ENCODE peak calls at places on chromosomes 6 and 20, in seven cellular contexts. One of them, this sample, is unnamed.
A peak's percentile ranks its signal among the peaks of the same experiment; 100 is the strongest.

GRCh38 chr6:112116215-112116614 is 28.8 kb downstream of the FAM229B start:
- DNase-seq in ovary: no peak
- DNase-seq in body of pancreas: no peak
- DNase-seq in stomach: no peak
- DNase-seq in colonic mucosa: no peak
- DNase-seq in endodermal cell: no peak
- DNase-seq in Peyer's patch: no peak
- DNase-seq in this sample: no peak

GRCh38 chr20:44159125-44159524 is 27.9 kb downstream of the JPH2 start:
- DNase-seq in Peyer's patch: no peak
- DNase-seq in ovary: no peak
- DNase-seq in body of pancreas: no peak
- DNase-seq in colonic mucosa: no peak
- DNase-seq in endodermal cell: no peak
- DNase-seq in stomach: no peak
- DNase-seq in this sample: no peak

GRCh38 chr6:57142178-57142525 is 30.0 kb upstream of the BAG2 start:
- DNase-seq in endodermal cell: no peak
- DNase-seq in Peyer's patch: no peak
- DNase-seq in body of pancreas: no peak
- DNase-seq in ovary: no peak
- DNase-seq in stomach: no peak
- DNase-seq in colonic mucosa: no peak
- DNase-seq in this sample: no peak

GRCh38 chr20:58293453-58293852 is 16.1 kb upstream of the RAB22A start:
- DNase-seq in Peyer's patch: no peak
- DNase-seq in endodermal cell: peak; percentile 72
- DNase-seq in body of pancreas: no peak
- DNase-seq in ovary: no peak
- DNase-seq in colonic mucosa: no peak
- DNase-seq in stomach: no peak
- DNase-seq in this sample: no peak

GRCh38 chr6:24274441-24275083 is 83.3 kb downstream of the DCDC2 start:
- DNase-seq in ovary: no peak
- DNase-seq in body of pancreas: no peak
- DNase-seq in colonic mucosa: no peak
- DNase-seq in stomach: no peak
- DNase-seq in endodermal cell: no peak
- DNase-seq in Peyer's patch: no peak
- DNase-seq in this sample: no peak

GRCh38 chr6:137358273-137358672 is 135.9 kb downstream of the OLIG3 start:
- DNase-seq in endodermal cell: peak; percentile 75
- DNase-seq in stomach: no peak
- DNase-seq in Peyer's patch: no peak
- DNase-seq in colonic mucosa: no peak
- DNase-seq in body of pancreas: no peak
- DNase-seq in ovary: no peak
- DNase-seq in this sample: no peak

GRCh38 chr6:137122612-137123011 is 50.8 kb downstream of the IL22RA2 start:
- DNase-seq in endodermal cell: no peak
- DNase-seq in colonic mucosa: no peak
- DNase-seq in stomach: no peak
- DNase-seq in ovary: no peak
- DNase-seq in Peyer's patch: peak; percentile 64
- DNase-seq in body of pancreas: peak; percentile 31
- DNase-seq in this sample: no peak

GRCh38 chr6:6721606-6722005 is 133.1 kb downstream of the LY86 start:
- DNase-seq in colonic mucosa: no peak
- DNase-seq in ovary: no peak
- DNase-seq in Peyer's patch: no peak
- DNase-seq in body of pancreas: peak; percentile 39
- DNase-seq in stomach: peak; percentile 36
- DNase-seq in endodermal cell: no peak
- DNase-seq in this sample: no peak

GRCh38 chr6:109237082-109237985 is 142.0 kb downstream of the CEP57L1 start:
- DNase-seq in colonic mucosa: no peak
- DNase-seq in endodermal cell: no peak
- DNase-seq in stomach: no peak
- DNase-seq in ovary: no peak
- DNase-seq in body of pancreas: no peak
- DNase-seq in Peyer's patch: no peak
- DNase-seq in this sample: no peak

GRCh38 chr20:33466303-33466646 is 22.7 kb upstream of the SNTA1 start:
- DNase-seq in stomach: no peak
- DNase-seq in colonic mucosa: no peak
- DNase-seq in Peyer's patch: no peak
- DNase-seq in ovary: no peak
- DNase-seq in body of pancreas: no peak
- DNase-seq in endodermal cell: no peak
- DNase-seq in this sample: no peak

GRCh38 chr20:62328684-62329388 is 26.0 kb downstream of the ADRM1 start:
- DNase-seq in colonic mucosa: no peak
- DNase-seq in ovary: no peak
- DNase-seq in Peyer's patch: no peak
- DNase-seq in body of pancreas: no peak
- DNase-seq in endodermal cell: no peak
- DNase-seq in stomach: no peak
- DNase-seq in this sample: no peak

GRCh38 chr6:132659082-132659481 is at the start of gene TAAR1:
- DNase-seq in body of pancreas: no peak
- DNase-seq in stomach: no peak
- DNase-seq in endodermal cell: no peak
- DNase-seq in Peyer's patch: no peak
- DNase-seq in colonic mucosa: no peak
- DNase-seq in ovary: no peak
- DNase-seq in this sample: no peak

GRCh38 chr6:125798734-125799510 is 8.2 kb downstream of the NCOA7 start:
- DNase-seq in body of pancreas: no peak
- DNase-seq in colonic mucosa: no peak
- DNase-seq in Peyer's patch: no peak
- DNase-seq in ovary: no peak
- DNase-seq in stomach: no peak
- DNase-seq in endodermal cell: no peak
- DNase-seq in this sample: no peak

GRCh38 chr6:7414811-7415210 is 25.2 kb downstream of the RIOK1 start:
- DNase-seq in colonic mucosa: no peak
- DNase-seq in endodermal cell: no peak
- DNase-seq in ovary: no peak
- DNase-seq in body of pancreas: no peak
- DNase-seq in stomach: no peak
- DNase-seq in Peyer's patch: no peak
- DNase-seq in this sample: no peak

GRCh38 chr6:83708970-83709747 is at the start of gene SNAP91:
- DNase-seq in Peyer's patch: no peak
- DNase-seq in stomach: no peak
- DNase-seq in body of pancreas: peak; percentile 27
- DNase-seq in endodermal cell: peak; percentile 93
- DNase-seq in ovary: peak; percentile 42
- DNase-seq in colonic mucosa: no peak
- DNase-seq in this sample: peak; percentile 65

DNA sequence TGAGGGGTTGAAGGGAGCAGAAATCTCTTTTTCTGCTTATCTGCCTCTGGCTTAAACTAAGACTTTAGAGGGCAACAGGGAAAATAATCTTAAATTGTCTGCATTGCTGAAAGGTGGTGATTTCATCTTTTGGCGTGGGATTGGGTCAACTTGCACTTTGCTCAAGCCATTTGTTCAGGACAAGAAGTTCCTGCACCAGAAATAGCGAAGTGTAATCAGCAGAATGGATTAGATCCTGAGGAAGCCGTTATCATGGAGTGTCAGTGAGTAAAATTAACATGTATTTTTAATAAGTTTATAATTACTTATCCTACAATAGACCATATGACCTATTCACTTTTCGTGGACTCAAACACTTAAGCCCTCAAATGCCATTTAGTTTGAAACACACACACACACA is 249.3 kb downstream of the CD83 start:
- DNase-seq in ovary: no peak
- DNase-seq in body of pancreas: no peak
- DNase-seq in colonic mucosa: no peak
- DNase-seq in Peyer's patch: peak; percentile 53
- DNase-seq in endodermal cell: no peak
- DNase-seq in stomach: no peak
- DNase-seq in this sample: no peak
- H3K4me1 ChIP-seq in ovary: no peaks in the 10 kb centered on the region
- H3K4me1 ChIP-seq in body of pancreas: no peaks in the 10 kb centered on the region
- H3K4me1 ChIP-seq in colonic mucosa: no peaks in the 10 kb centered on the region
- H3K4me1 ChIP-seq in Peyer's patch: no peaks in the 10 kb centered on the region
- H3K4me1 ChIP-seq in endodermal cell: no peaks in the 10 kb centered on the region
- H3K4me1 ChIP-seq in stomach: peaks cover 7% of the 10 kb centered on the region
- H3K4me1 ChIP-seq in this sample: peaks cover 7% of the 10 kb centered on the region

GRCh38 chr20:18639501-18639979 is 51.7 kb downstream of the DTD1 start:
- DNase-seq in body of pancreas: no peak
- DNase-seq in Peyer's patch: no peak
- DNase-seq in stomach: no peak
- DNase-seq in ovary: no peak
- DNase-seq in colonic mucosa: no peak
- DNase-seq in endodermal cell: no peak
- DNase-seq in this sample: no peak
- H3K4me3 ChIP-seq in body of pancreas: no peak overlapping the region
- H3K4me3 ChIP-seq in Peyer's patch: no peak overlapping the region
- H3K4me3 ChIP-seq in stomach: no peak overlapping the region
- H3K4me3 ChIP-seq in ovary: no peak overlapping the region
- H3K4me3 ChIP-seq in colonic mucosa: no peak overlapping the region
- H3K4me3 ChIP-seq in endodermal cell: no peak overlapping the region
- H3K4me3 ChIP-seq in this sample: no peak overlapping the region

DNA sequence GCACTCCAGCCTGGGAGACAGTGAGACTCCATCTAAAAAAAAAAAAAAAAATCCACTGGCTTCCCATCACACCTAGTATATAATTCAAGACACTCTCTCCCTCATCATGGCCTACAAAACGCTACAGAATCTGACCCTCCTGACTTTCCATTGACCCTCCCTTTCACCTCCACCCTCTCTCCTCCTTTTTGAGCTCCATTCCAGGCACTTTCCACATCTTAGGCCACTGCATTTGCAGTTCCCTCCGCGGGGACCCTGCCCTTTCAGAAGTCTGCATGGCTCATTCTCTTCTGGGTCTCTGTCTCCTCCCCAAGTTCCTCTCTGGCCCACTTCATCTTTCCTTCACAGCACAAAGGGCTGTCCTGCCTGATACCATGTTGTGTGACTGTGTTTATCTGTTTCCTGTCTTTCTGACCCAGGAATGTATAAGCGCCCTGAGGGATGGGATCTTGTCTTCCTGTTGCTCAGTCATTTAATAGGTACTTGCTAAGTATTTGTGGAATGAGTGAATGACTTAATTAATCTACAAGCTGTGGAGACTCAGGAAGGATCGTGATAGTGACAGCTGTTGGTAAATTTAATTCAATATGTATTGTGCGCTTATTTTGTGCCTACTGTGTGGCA is 35.2 kb downstream of the NCR2 start:
- DNase-seq in endodermal cell: no peak
- DNase-seq in colonic mucosa: no peak
- DNase-seq in body of pancreas: no peak
- DNase-seq in stomach: no peak
- DNase-seq in Peyer's patch: no peak
- DNase-seq in ovary: no peak
- DNase-seq in this sample: no peak
- H3K27me3 ChIP-seq in endodermal cell: peaks cover 87% of the 10 kb centered on the region
- H3K27me3 ChIP-seq in colonic mucosa: peaks cover 62% of the 10 kb centered on the region
- H3K27me3 ChIP-seq in body of pancreas: no peaks in the 10 kb centered on the region
- H3K27me3 ChIP-seq in stomach: peaks cover 16% of the 10 kb centered on the region
- H3K27me3 ChIP-seq in Peyer's patch: no peaks in the 10 kb centered on the region
- H3K27me3 ChIP-seq in ovary: peaks cover 11% of the 10 kb centered on the region
- H3K27me3 ChIP-seq in this sample: peaks cover 67% of the 10 kb centered on the region

DNA sequence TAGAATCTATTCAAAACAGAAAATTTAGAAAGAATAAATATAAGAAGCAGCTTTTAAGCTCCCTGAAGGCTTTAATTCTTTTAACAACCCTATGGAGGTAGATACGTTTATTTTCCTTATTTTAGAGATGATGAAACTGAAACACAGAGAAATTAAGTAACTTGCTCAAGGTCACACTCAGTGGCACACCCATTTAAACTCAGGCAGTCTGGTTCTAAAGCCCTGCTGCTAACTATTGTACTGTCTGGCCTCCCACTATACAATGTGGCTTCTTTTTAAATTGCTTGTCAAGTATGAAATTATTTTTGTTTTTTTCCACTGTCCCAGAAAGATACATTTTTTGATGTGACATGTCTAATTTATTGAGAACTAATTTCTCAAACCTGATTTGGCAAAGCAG is 55.7 kb downstream of the FAM217A start:
- DNase-seq in stomach: no peak
- DNase-seq in Peyer's patch: no peak
- DNase-seq in body of pancreas: no peak
- DNase-seq in colonic mucosa: no peak
- DNase-seq in ovary: no peak
- DNase-seq in endodermal cell: no peak
- DNase-seq in this sample: no peak
- H3K4me1 ChIP-seq in stomach: peaks cover 86% of the 10 kb centered on the region
- H3K4me1 ChIP-seq in Peyer's patch: no peaks in the 10 kb centered on the region
- H3K4me1 ChIP-seq in body of pancreas: peaks cover 62% of the 10 kb centered on the region
- H3K4me1 ChIP-seq in colonic mucosa: peaks cover 14% of the 10 kb centered on the region
- H3K4me1 ChIP-seq in ovary: peaks cover 7% of the 10 kb centered on the region
- H3K4me1 ChIP-seq in endodermal cell: peaks cover 4% of the 10 kb centered on the region
- H3K4me1 ChIP-seq in this sample: peaks cover 53% of the 10 kb centered on the region

GRCh38 chr6:151388997-151389639 is 2.2 kb downstream of the ZBTB2 start:
- DNase-seq in colonic mucosa: no peak
- DNase-seq in endodermal cell: no peak
- DNase-seq in body of pancreas: no peak
- DNase-seq in Peyer's patch: no peak
- DNase-seq in ovary: no peak
- DNase-seq in stomach: no peak
- DNase-seq in this sample: no peak
- H3K4me3 ChIP-seq in colonic mucosa: peak overlapping the region; percentile 74
- H3K4me3 ChIP-seq in endodermal cell: peak overlapping the region; percentile 92
- H3K4me3 ChIP-seq in body of pancreas: peak overlapping the region; percentile 62
- H3K4me3 ChIP-seq in Peyer's patch: peak overlapping the region; percentile 88
- H3K4me3 ChIP-seq in ovary: peak overlapping the region; percentile 99
- H3K4me3 ChIP-seq in stomach: peak overlapping the region; percentile 91
- H3K4me3 ChIP-seq in this sample: peak overlapping the region; percentile 93

GRCh38 chr6:37142047-37142614 is 27.8 kb upstream of the PIM1 start:
- DNase-seq in stomach: no peak
- DNase-seq in Peyer's patch: no peak
- DNase-seq in endodermal cell: no peak
- DNase-seq in ovary: no peak
- DNase-seq in body of pancreas: no peak
- DNase-seq in colonic mucosa: no peak
- DNase-seq in this sample: no peak
- H3K27me3 ChIP-seq in stomach: no peaks in the 10 kb centered on the region
- H3K27me3 ChIP-seq in Peyer's patch: no peaks in the 10 kb centered on the region
- H3K27me3 ChIP-seq in endodermal cell: peaks cover 8% of the 10 kb centered on the region
- H3K27me3 ChIP-seq in ovary: no peaks in the 10 kb centered on the region
- H3K27me3 ChIP-seq in body of pancreas: no peaks in the 10 kb centered on the region
- H3K27me3 ChIP-seq in colonic mucosa: no peaks in the 10 kb centered on the region
- H3K27me3 ChIP-seq in this sample: no peaks in the 10 kb centered on the region

GRCh38 chr20:50029697-50030428 is 47.1 kb downstream of the SNAI1 start:
- DNase-seq in colonic mucosa: no peak
- DNase-seq in stomach: peak; percentile 36
- DNase-seq in Peyer's patch: no peak
- DNase-seq in body of pancreas: peak; percentile 47
- DNase-seq in endodermal cell: peak; percentile 46
- DNase-seq in ovary: peak; percentile 56
- DNase-seq in this sample: no peak
- H3K4me1 ChIP-seq in colonic mucosa: peaks cover 3% of the 10 kb centered on the region
- H3K4me1 ChIP-seq in stomach: peaks cover 35% of the 10 kb centered on the region
- H3K4me1 ChIP-seq in Peyer's patch: no peaks in the 10 kb centered on the region
- H3K4me1 ChIP-seq in body of pancreas: no peaks in the 10 kb centered on the region
- H3K4me1 ChIP-seq in endodermal cell: no peaks in the 10 kb centered on the region
- H3K4me1 ChIP-seq in ovary: peaks cover 3% of the 10 kb centered on the region
- H3K4me1 ChIP-seq in this sample: peaks cover 27% of the 10 kb centered on the region

GRCh38 chr20:32360333-32360634 is 2.2 kb downstream of the ASXL1 start:
- DNase-seq in endodermal cell: no peak
- DNase-seq in Peyer's patch: no peak
- DNase-seq in body of pancreas: no peak
- DNase-seq in stomach: no peak
- DNase-seq in colonic mucosa: no peak
- DNase-seq in ovary: no peak
- DNase-seq in this sample: no peak
- H3K4me3 ChIP-seq in endodermal cell: peak overlapping the region; percentile 81
- H3K4me3 ChIP-seq in Peyer's patch: no peak overlapping the region
- H3K4me3 ChIP-seq in body of pancreas: peak overlapping the region; percentile 89
- H3K4me3 ChIP-seq in stomach: no peak overlapping the region
- H3K4me3 ChIP-seq in colonic mucosa: peak overlapping the region; percentile 69
- H3K4me3 ChIP-seq in ovary: peak overlapping the region; percentile 87
- H3K4me3 ChIP-seq in this sample: peak overlapping the region; percentile 95